ENCODE peak calls at places on chromosomes 16 and 17, in eight cellular contexts. One of them, this sample, is unnamed.

GRCh38 chr17:8153550-8153956 is 1.3 kb upstream of the PER1 start:
- DNase-seq in choroid plexus epithelial cell: peak
- DNase-seq in NCI-H1417: no peak
- DNase-seq in stimulated activated CD4-positive, alpha-beta T cell treated with anti-CD3 and anti-CD28 coated beads, TNF-alpha, amount 100 ng/mL, for 1 hour: no peak
- DNase-seq in T47D: no peak
- DNase-seq in activated naive CD4-positive, alpha-beta T cell treated with anti-CD3 and anti-CD28 coated beads, Interleukin-2, amount 50 U/mL, for 72 hours: no peak
- DNase-seq in NCI-H1105 treated with DMSO at 0.1 percent for 48 hours: no peak
- DNase-seq in stimulated activated naive B cell treated with anti-CD40 and anti-IgM and Interleukin-4, amounts not matched to agents 10 μg/mL and 1 μg/mL and 100 μg/mL, for 72 hours: peak
- DNase-seq in this sample: peak

GRCh38 chr16:70746040-70746707 is 54.8 kb downstream of the VAC14 start:
- DNase-seq in stimulated activated naive B cell treated with anti-CD40 and anti-IgM and Interleukin-4, amounts not matched to agents 10 μg/mL and 1 μg/mL and 100 μg/mL, for 72 hours: no peak
- DNase-seq in NCI-H1417: no peak
- DNase-seq in activated naive CD4-positive, alpha-beta T cell treated with anti-CD3 and anti-CD28 coated beads, Interleukin-2, amount 50 U/mL, for 72 hours: no peak
- DNase-seq in choroid plexus epithelial cell: peak
- DNase-seq in stimulated activated CD4-positive, alpha-beta T cell treated with anti-CD3 and anti-CD28 coated beads, TNF-alpha, amount 100 ng/mL, for 1 hour: no peak
- DNase-seq in T47D: peak
- DNase-seq in NCI-H1105 treated with DMSO at 0.1 percent for 48 hours: no peak
- DNase-seq in this sample: peak

GRCh38 chr17:5950871-5951270 is 119.3 kb upstream of the WSCD1 start:
- DNase-seq in stimulated activated CD4-positive, alpha-beta T cell treated with anti-CD3 and anti-CD28 coated beads, TNF-alpha, amount 100 ng/mL, for 1 hour: no peak
- DNase-seq in NCI-H1417: no peak
- DNase-seq in choroid plexus epithelial cell: no peak
- DNase-seq in activated naive CD4-positive, alpha-beta T cell treated with anti-CD3 and anti-CD28 coated beads, Interleukin-2, amount 50 U/mL, for 72 hours: no peak
- DNase-seq in stimulated activated naive B cell treated with anti-CD40 and anti-IgM and Interleukin-4, amounts not matched to agents 10 μg/mL and 1 μg/mL and 100 μg/mL, for 72 hours: no peak
- DNase-seq in NCI-H1105 treated with DMSO at 0.1 percent for 48 hours: no peak
- DNase-seq in T47D: no peak
- DNase-seq in this sample: peak

GRCh38 chr17:819251-819650 is 37.1 kb downstream of the MRM3 start:
- DNase-seq in NCI-H1417: no peak
- DNase-seq in T47D: no peak
- DNase-seq in choroid plexus epithelial cell: no peak
- DNase-seq in activated naive CD4-positive, alpha-beta T cell treated with anti-CD3 and anti-CD28 coated beads, Interleukin-2, amount 50 U/mL, for 72 hours: no peak
- DNase-seq in NCI-H1105 treated with DMSO at 0.1 percent for 48 hours: no peak
- DNase-seq in stimulated activated naive B cell treated with anti-CD40 and anti-IgM and Interleukin-4, amounts not matched to agents 10 μg/mL and 1 μg/mL and 100 μg/mL, for 72 hours: no peak
- DNase-seq in stimulated activated CD4-positive, alpha-beta T cell treated with anti-CD3 and anti-CD28 coated beads, TNF-alpha, amount 100 ng/mL, for 1 hour: no peak
- DNase-seq in this sample: no peak

GRCh38 chr17:42283241-42284019 is 4.9 kb upstream of the STAT5A start:
- DNase-seq in NCI-H1105 treated with DMSO at 0.1 percent for 48 hours: no peak
- DNase-seq in choroid plexus epithelial cell: no peak
- DNase-seq in T47D: peak
- DNase-seq in stimulated activated CD4-positive, alpha-beta T cell treated with anti-CD3 and anti-CD28 coated beads, TNF-alpha, amount 100 ng/mL, for 1 hour: no peak
- DNase-seq in stimulated activated naive B cell treated with anti-CD40 and anti-IgM and Interleukin-4, amounts not matched to agents 10 μg/mL and 1 μg/mL and 100 μg/mL, for 72 hours: no peak
- DNase-seq in NCI-H1417: no peak
- DNase-seq in activated naive CD4-positive, alpha-beta T cell treated with anti-CD3 and anti-CD28 coated beads, Interleukin-2, amount 50 U/mL, for 72 hours: no peak
- DNase-seq in this sample: no peak

GRCh38 chr16:23148513-23149266 is 562 bp downstream of the USP31 start:
- DNase-seq in T47D: peak
- DNase-seq in activated naive CD4-positive, alpha-beta T cell treated with anti-CD3 and anti-CD28 coated beads, Interleukin-2, amount 50 U/mL, for 72 hours: peak
- DNase-seq in choroid plexus epithelial cell: peak
- DNase-seq in stimulated activated naive B cell treated with anti-CD40 and anti-IgM and Interleukin-4, amounts not matched to agents 10 μg/mL and 1 μg/mL and 100 μg/mL, for 72 hours: peak
- DNase-seq in NCI-H1105 treated with DMSO at 0.1 percent for 48 hours: peak
- DNase-seq in stimulated activated CD4-positive, alpha-beta T cell treated with anti-CD3 and anti-CD28 coated beads, TNF-alpha, amount 100 ng/mL, for 1 hour: no peak
- DNase-seq in NCI-H1417: peak
- DNase-seq in this sample: peak

GRCh38 chr17:4631836-4632582 is 9.5 kb downstream of the ALOX15 start:
- DNase-seq in choroid plexus epithelial cell: peak
- DNase-seq in stimulated activated CD4-positive, alpha-beta T cell treated with anti-CD3 and anti-CD28 coated beads, TNF-alpha, amount 100 ng/mL, for 1 hour: no peak
- DNase-seq in activated naive CD4-positive, alpha-beta T cell treated with anti-CD3 and anti-CD28 coated beads, Interleukin-2, amount 50 U/mL, for 72 hours: no peak
- DNase-seq in stimulated activated naive B cell treated with anti-CD40 and anti-IgM and Interleukin-4, amounts not matched to agents 10 μg/mL and 1 μg/mL and 100 μg/mL, for 72 hours: no peak
- DNase-seq in NCI-H1105 treated with DMSO at 0.1 percent for 48 hours: no peak
- DNase-seq in T47D: no peak
- DNase-seq in NCI-H1417: no peak
- DNase-seq in this sample: no peak

GRCh38 chr17:12627177-12627629 is 38.5 kb upstream of the MYOCD start:
- DNase-seq in stimulated activated naive B cell treated with anti-CD40 and anti-IgM and Interleukin-4, amounts not matched to agents 10 μg/mL and 1 μg/mL and 100 μg/mL, for 72 hours: no peak
- DNase-seq in T47D: peak
- DNase-seq in activated naive CD4-positive, alpha-beta T cell treated with anti-CD3 and anti-CD28 coated beads, Interleukin-2, amount 50 U/mL, for 72 hours: no peak
- DNase-seq in NCI-H1417: no peak
- DNase-seq in NCI-H1105 treated with DMSO at 0.1 percent for 48 hours: no peak
- DNase-seq in choroid plexus epithelial cell: peak
- DNase-seq in stimulated activated CD4-positive, alpha-beta T cell treated with anti-CD3 and anti-CD28 coated beads, TNF-alpha, amount 100 ng/mL, for 1 hour: no peak
- DNase-seq in this sample: no peak

GRCh38 chr16:732936-733335 is 6.0 kb downstream of the HAGHL start:
- DNase-seq in stimulated activated naive B cell treated with anti-CD40 and anti-IgM and Interleukin-4, amounts not matched to agents 10 μg/mL and 1 μg/mL and 100 μg/mL, for 72 hours: no peak
- DNase-seq in choroid plexus epithelial cell: no peak
- DNase-seq in T47D: no peak
- DNase-seq in stimulated activated CD4-positive, alpha-beta T cell treated with anti-CD3 and anti-CD28 coated beads, TNF-alpha, amount 100 ng/mL, for 1 hour: no peak
- DNase-seq in activated naive CD4-positive, alpha-beta T cell treated with anti-CD3 and anti-CD28 coated beads, Interleukin-2, amount 50 U/mL, for 72 hours: no peak
- DNase-seq in NCI-H1417: no peak
- DNase-seq in NCI-H1105 treated with DMSO at 0.1 percent for 48 hours: no peak
- DNase-seq in this sample: no peak

GRCh38 chr17:69069289-69069688 is 8.6 kb upstream of the ABCA9 start:
- DNase-seq in T47D: no peak
- DNase-seq in activated naive CD4-positive, alpha-beta T cell treated with anti-CD3 and anti-CD28 coated beads, Interleukin-2, amount 50 U/mL, for 72 hours: no peak
- DNase-seq in NCI-H1417: no peak
- DNase-seq in stimulated activated naive B cell treated with anti-CD40 and anti-IgM and Interleukin-4, amounts not matched to agents 10 μg/mL and 1 μg/mL and 100 μg/mL, for 72 hours: no peak
- DNase-seq in choroid plexus epithelial cell: no peak
- DNase-seq in NCI-H1105 treated with DMSO at 0.1 percent for 48 hours: no peak
- DNase-seq in stimulated activated CD4-positive, alpha-beta T cell treated with anti-CD3 and anti-CD28 coated beads, TNF-alpha, amount 100 ng/mL, for 1 hour: no peak
- DNase-seq in this sample: no peak

This sample was measured in NCI-H69.